ENCODE peak calls at places on chromosomes 11 and 22, in eight cellular contexts. One of them, this sample, is unnamed.

GRCh38 chr11:34214961-34215805 is 109.8 kb downstream of the NAT10 start:
- DNase-seq in AG04449: no peak
- DNase-seq in esophagus squamous epithelium: no peak
- DNase-seq in psoas muscle: no peak
- DNase-seq in neural crest cell: no peak
- DNase-seq in right lobe of liver: no peak
- DNase-seq in type B pancreatic cell: no peak
- DNase-seq in OCI-LY7: no peak
- DNase-seq in this sample: no peak

GRCh38 chr11:1967641-1968225 is 20.6 kb downstream of the MRPL23 start:
- DNase-seq in AG04449: no peak
- DNase-seq in esophagus squamous epithelium: no peak
- DNase-seq in psoas muscle: peak; percentile 10
- DNase-seq in neural crest cell: no peak
- DNase-seq in right lobe of liver: no peak
- DNase-seq in type B pancreatic cell: no peak
- DNase-seq in OCI-LY7: no peak
- DNase-seq in this sample: no peak

GRCh38 chr22:30717331-30717921 is 22.8 kb downstream of the OSBP2 start:
- DNase-seq in AG04449: peak; percentile 49
- DNase-seq in esophagus squamous epithelium: no peak
- DNase-seq in psoas muscle: no peak
- DNase-seq in neural crest cell: no peak
- DNase-seq in right lobe of liver: no peak
- DNase-seq in type B pancreatic cell: no peak
- DNase-seq in OCI-LY7: no peak
- DNase-seq in this sample: no peak

GRCh38 chr22:35531202-35531601 is 9.4 kb upstream of the RASD2 start:
- DNase-seq in AG04449: no peak
- DNase-seq in esophagus squamous epithelium: no peak
- DNase-seq in psoas muscle: no peak
- DNase-seq in neural crest cell: no peak
- DNase-seq in right lobe of liver: no peak
- DNase-seq in type B pancreatic cell: no peak
- DNase-seq in OCI-LY7: no peak
- DNase-seq in this sample: no peak

GRCh38 chr11:43410394-43410793 is 51.7 kb downstream of the TTC17 start:
- DNase-seq in AG04449: no peak
- DNase-seq in esophagus squamous epithelium: no peak
- DNase-seq in psoas muscle: no peak
- DNase-seq in neural crest cell: no peak
- DNase-seq in right lobe of liver: no peak
- DNase-seq in type B pancreatic cell: no peak
- DNase-seq in OCI-LY7: no peak
- DNase-seq in this sample: no peak

GRCh38 chr11:23078289-23078971 is 218.2 kb upstream of the CCDC179 start:
- DNase-seq in AG04449: peak; percentile 21
- DNase-seq in esophagus squamous epithelium: no peak
- DNase-seq in psoas muscle: no peak
- DNase-seq in neural crest cell: no peak
- DNase-seq in right lobe of liver: no peak
- DNase-seq in type B pancreatic cell: no peak
- DNase-seq in OCI-LY7: no peak
- DNase-seq in this sample: no peak

GRCh38 chr11:77073328-77074001 is 6.7 kb downstream of the CAPN5 start:
- DNase-seq in AG04449: peak; percentile 49
- DNase-seq in esophagus squamous epithelium: no peak
- DNase-seq in psoas muscle: peak; percentile 88
- DNase-seq in neural crest cell: no peak
- DNase-seq in right lobe of liver: peak; percentile 58
- DNase-seq in type B pancreatic cell: peak; percentile 59
- DNase-seq in OCI-LY7: no peak
- DNase-seq in this sample: no peak

GRCh38 chr11:128686745-128687177 is 7.1 kb upstream of the FLI1 start:
- DNase-seq in AG04449: no peak
- DNase-seq in esophagus squamous epithelium: no peak
- DNase-seq in psoas muscle: peak; percentile 50
- DNase-seq in neural crest cell: no peak
- DNase-seq in right lobe of liver: no peak
- DNase-seq in type B pancreatic cell: no peak
- DNase-seq in OCI-LY7: no peak
- DNase-seq in this sample: peak; percentile 52

GRCh38 chr11:76083563-76084451 is 122.5 kb downstream of the WNT11 start:
- DNase-seq in AG04449: no peak
- DNase-seq in esophagus squamous epithelium: no peak
- DNase-seq in psoas muscle: no peak
- DNase-seq in neural crest cell: no peak
- DNase-seq in right lobe of liver: no peak
- DNase-seq in type B pancreatic cell: no peak
- DNase-seq in OCI-LY7: no peak
- DNase-seq in this sample: no peak

GRCh38 chr11:34851916-34852315 is 64.3 kb downstream of the APIP start:
- DNase-seq in AG04449: no peak
- DNase-seq in esophagus squamous epithelium: no peak
- DNase-seq in psoas muscle: no peak
- DNase-seq in neural crest cell: no peak
- DNase-seq in right lobe of liver: no peak
- DNase-seq in type B pancreatic cell: no peak
- DNase-seq in OCI-LY7: no peak
- DNase-seq in this sample: no peak

GRCh38 chr22:50481440-50482106 is at the start of gene ADM2:
- DNase-seq in AG04449: no peak
- DNase-seq in esophagus squamous epithelium: no peak
- DNase-seq in psoas muscle: no peak
- DNase-seq in neural crest cell: peak; percentile 37
- DNase-seq in right lobe of liver: no peak
- DNase-seq in type B pancreatic cell: no peak
- DNase-seq in OCI-LY7: peak; percentile 55
- DNase-seq in this sample: no peak

GRCh38 chr11:131491503-131491902 is 121.1 kb downstream of the NTM start:
- DNase-seq in AG04449: peak; percentile 0
- DNase-seq in esophagus squamous epithelium: no peak
- DNase-seq in psoas muscle: no peak
- DNase-seq in neural crest cell: no peak
- DNase-seq in right lobe of liver: no peak
- DNase-seq in type B pancreatic cell: no peak
- DNase-seq in OCI-LY7: no peak
- DNase-seq in this sample: no peak

GRCh38 chr11:10898763-10899541 is 41.1 kb upstream of the ZBED5 start:
- DNase-seq in AG04449: no peak
- DNase-seq in esophagus squamous epithelium: no peak
- DNase-seq in psoas muscle: peak; percentile 68
- DNase-seq in neural crest cell: no peak
- DNase-seq in right lobe of liver: no peak
- DNase-seq in type B pancreatic cell: no peak
- DNase-seq in OCI-LY7: no peak
- DNase-seq in this sample: peak; percentile 63

GRCh38 chr22:22556995-22557925 is 1.8 kb downstream of the PRAME start:
- DNase-seq in AG04449: no peak
- DNase-seq in esophagus squamous epithelium: no peak
- DNase-seq in psoas muscle: no peak
- DNase-seq in neural crest cell: no peak
- DNase-seq in right lobe of liver: no peak
- DNase-seq in type B pancreatic cell: no peak
- DNase-seq in OCI-LY7: no peak
- DNase-seq in this sample: no peak

GRCh38 chr11:33296695-33297094 is 39.5 kb downstream of the HIPK3 start:
- DNase-seq in AG04449: no peak
- DNase-seq in esophagus squamous epithelium: no peak
- DNase-seq in psoas muscle: no peak
- DNase-seq in neural crest cell: no peak
- DNase-seq in right lobe of liver: no peak
- DNase-seq in type B pancreatic cell: no peak
- DNase-seq in OCI-LY7: no peak
- DNase-seq in this sample: no peak

GRCh38 chr11:72643547-72643946 is 30.7 kb downstream of the PDE2A start:
- DNase-seq in AG04449: no peak
- DNase-seq in esophagus squamous epithelium: no peak
- DNase-seq in psoas muscle: peak; percentile 28
- DNase-seq in neural crest cell: no peak
- DNase-seq in right lobe of liver: no peak
- DNase-seq in type B pancreatic cell: no peak
- DNase-seq in OCI-LY7: no peak
- DNase-seq in this sample: peak; percentile 58

DNA sequence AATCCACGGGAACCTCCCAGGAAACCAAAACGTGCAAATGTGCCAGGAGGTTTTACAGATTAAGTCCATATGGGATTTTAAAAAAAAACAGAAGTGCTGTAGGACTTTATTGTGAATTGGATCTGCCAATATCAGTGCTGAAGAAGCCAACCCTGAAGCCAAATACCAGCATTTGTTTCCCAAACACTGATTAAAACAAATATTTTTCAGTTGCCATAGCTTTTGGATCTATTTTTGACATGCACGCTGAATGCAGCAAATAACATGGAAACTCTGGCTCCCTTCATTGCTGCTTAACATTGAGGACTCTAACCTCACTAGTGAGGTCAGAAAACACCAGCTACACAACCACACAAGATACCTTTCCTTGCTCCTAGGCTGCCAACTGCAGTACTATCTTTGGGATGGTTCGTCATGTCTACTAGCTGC is 28.4 kb upstream of the SIK2 start:
- DNase-seq in AG04449: no peak
- DNase-seq in esophagus squamous epithelium: no peak
- DNase-seq in psoas muscle: no peak
- DNase-seq in neural crest cell: no peak
- DNase-seq in right lobe of liver: no peak
- DNase-seq in type B pancreatic cell: no peak
- DNase-seq in OCI-LY7: no peak
- DNase-seq in this sample: no peak
- TF ChIP-seq CTCF in AG04449: no peak
- TF ChIP-seq CTCF in esophagus squamous epithelium: no peak
- TF ChIP-seq CTCF in psoas muscle: no peak
- TF ChIP-seq CTCF in neural crest cell: no peak
- TF ChIP-seq CTCF in right lobe of liver: no peak
- TF ChIP-seq CTCF in type B pancreatic cell: no peak
- TF ChIP-seq CTCF in OCI-LY7: no peak
- TF ChIP-seq CTCF in this sample: no peak

GRCh38 chr11:36216061-36216615 is 73.1 kb downstream of the COMMD9 start:
- DNase-seq in AG04449: no peak
- DNase-seq in esophagus squamous epithelium: no peak
- DNase-seq in psoas muscle: no peak
- DNase-seq in neural crest cell: no peak
- DNase-seq in right lobe of liver: no peak
- DNase-seq in type B pancreatic cell: no peak
- DNase-seq in OCI-LY7: no peak
- DNase-seq in this sample: no peak

GRCh38 chr11:36215688-36216050 is 73.6 kb downstream of the COMMD9 start:
- DNase-seq in AG04449: no peak
- DNase-seq in esophagus squamous epithelium: no peak
- DNase-seq in psoas muscle: no peak
- DNase-seq in neural crest cell: no peak
- DNase-seq in right lobe of liver: no peak
- DNase-seq in type B pancreatic cell: no peak
- DNase-seq in OCI-LY7: no peak
- DNase-seq in this sample: no peak

GRCh38 chr11:36213050-36213840 is 76.0 kb downstream of the COMMD9 start:
- DNase-seq in AG04449: no peak
- DNase-seq in esophagus squamous epithelium: no peak
- DNase-seq in psoas muscle: no peak
- DNase-seq in neural crest cell: no peak
- DNase-seq in right lobe of liver: no peak
- DNase-seq in type B pancreatic cell: no peak
- DNase-seq in OCI-LY7: no peak
- DNase-seq in this sample: no peak

GRCh38 chr11:36214976-36215687 is 74.1 kb downstream of the COMMD9 start:
- DNase-seq in AG04449: no peak
- DNase-seq in esophagus squamous epithelium: no peak
- DNase-seq in psoas muscle: no peak
- DNase-seq in neural crest cell: no peak
- DNase-seq in right lobe of liver: no peak
- DNase-seq in type B pancreatic cell: no peak
- DNase-seq in OCI-LY7: no peak
- DNase-seq in this sample: no peak

DNA sequence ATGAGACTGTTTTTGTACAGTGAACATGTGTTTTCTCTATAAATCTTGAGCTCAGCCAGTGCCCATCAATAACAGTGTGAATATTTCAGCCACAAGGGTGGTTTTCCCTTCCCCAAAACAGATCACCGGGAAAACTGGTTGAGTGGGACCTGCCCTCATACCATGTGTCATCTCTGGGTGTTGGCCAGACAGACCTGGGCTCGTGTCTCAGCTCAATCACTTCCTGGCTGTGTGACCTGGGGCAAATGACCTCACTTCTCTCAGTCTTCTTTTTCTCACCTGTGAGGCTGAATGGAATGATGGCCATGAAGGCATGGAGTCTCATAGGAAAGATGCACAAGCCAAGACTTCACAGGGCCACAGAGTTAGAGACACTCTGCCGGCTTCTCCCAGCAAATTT is 74.7 kb downstream of the COMMD9 start:
- DNase-seq in AG04449: no peak
- DNase-seq in esophagus squamous epithelium: no peak
- DNase-seq in psoas muscle: no peak
- DNase-seq in neural crest cell: no peak
- DNase-seq in right lobe of liver: no peak
- DNase-seq in type B pancreatic cell: no peak
- DNase-seq in OCI-LY7: no peak
- DNase-seq in this sample: no peak
- TF ChIP-seq CTCF in AG04449: no peak
- TF ChIP-seq CTCF in esophagus squamous epithelium: no peak
- TF ChIP-seq CTCF in psoas muscle: no peak
- TF ChIP-seq CTCF in neural crest cell: no peak
- TF ChIP-seq CTCF in right lobe of liver: no peak
- TF ChIP-seq CTCF in type B pancreatic cell: no peak
- TF ChIP-seq CTCF in OCI-LY7: no peak
- TF ChIP-seq CTCF in this sample: no peak

GRCh38 chr11:119044708-119045107 is 12.3 kb downstream of the HYOU1 start:
- DNase-seq in AG04449: no peak
- DNase-seq in esophagus squamous epithelium: no peak
- DNase-seq in psoas muscle: no peak
- DNase-seq in neural crest cell: no peak
- DNase-seq in right lobe of liver: no peak
- DNase-seq in type B pancreatic cell: no peak
- DNase-seq in OCI-LY7: no peak
- DNase-seq in this sample: no peak
- TF ChIP-seq CTCF in AG04449: no peak
- TF ChIP-seq CTCF in esophagus squamous epithelium: no peak
- TF ChIP-seq CTCF in psoas muscle: no peak
- TF ChIP-seq CTCF in neural crest cell: peak; percentile 49
- TF ChIP-seq CTCF in right lobe of liver: no peak
- TF ChIP-seq CTCF in type B pancreatic cell: peak; percentile 62
- TF ChIP-seq CTCF in OCI-LY7: peak; percentile 66
- TF ChIP-seq CTCF in this sample: peak; percentile 15

GRCh38 chr11:21771097-21771496 is 421.8 kb upstream of the ANO5 start:
- DNase-seq in AG04449: no peak
- DNase-seq in esophagus squamous epithelium: no peak
- DNase-seq in psoas muscle: no peak
- DNase-seq in neural crest cell: no peak
- DNase-seq in right lobe of liver: no peak
- DNase-seq in type B pancreatic cell: no peak
- DNase-seq in OCI-LY7: no peak
- DNase-seq in this sample: no peak

GRCh38 chr11:21768388-21768787 is 424.5 kb upstream of the ANO5 start:
- DNase-seq in AG04449: no peak
- DNase-seq in esophagus squamous epithelium: no peak
- DNase-seq in psoas muscle: no peak
- DNase-seq in neural crest cell: no peak
- DNase-seq in right lobe of liver: no peak
- DNase-seq in type B pancreatic cell: no peak
- DNase-seq in OCI-LY7: no peak
- DNase-seq in this sample: no peak

GRCh38 chr11:21774212-21774611 is 418.7 kb upstream of the ANO5 start:
- DNase-seq in AG04449: no peak
- DNase-seq in esophagus squamous epithelium: no peak
- DNase-seq in psoas muscle: peak; percentile 31
- DNase-seq in neural crest cell: no peak
- DNase-seq in right lobe of liver: no peak
- DNase-seq in type B pancreatic cell: no peak
- DNase-seq in OCI-LY7: no peak
- DNase-seq in this sample: no peak

GRCh38 chr11:21769188-21769587 is 423.7 kb upstream of the ANO5 start:
- DNase-seq in AG04449: no peak
- DNase-seq in esophagus squamous epithelium: no peak
- DNase-seq in psoas muscle: no peak
- DNase-seq in neural crest cell: no peak
- DNase-seq in right lobe of liver: no peak
- DNase-seq in type B pancreatic cell: no peak
- DNase-seq in OCI-LY7: no peak
- DNase-seq in this sample: no peak
- TF ChIP-seq CTCF in AG04449: no peak
- TF ChIP-seq CTCF in esophagus squamous epithelium: no peak
- TF ChIP-seq CTCF in psoas muscle: no peak
- TF ChIP-seq CTCF in neural crest cell: no peak
- TF ChIP-seq CTCF in right lobe of liver: no peak
- TF ChIP-seq CTCF in type B pancreatic cell: no peak
- TF ChIP-seq CTCF in OCI-LY7: no peak
- TF ChIP-seq CTCF in this sample: no peak